ENCODE peak calls at places on chromosome 7, in five cellular contexts. S is right atrium auricular region, U is astrocyte of the spinal cord, X is aorta, K is endothelial cell of umbilical vein. W is an unnamed sample.

GRCh38 chr7:75647709-75648438 is 90.9 kb downstream of the HIP1 start:
- DNase-seq in S (no peak), U (no peak), X (no peak), K (no peak), W (no peak)

GRCh38 chr7:101169838-101170531 is 4.6 kb upstream of the VGF start:
- DNase-seq in S (peak), U (peak), X (peak), K (peak), W (peak)

GRCh38 chr7:37833107-37833817 is 15.1 kb upstream of the NME8 start:
- DNase-seq in S (no peak), U (peak), X (no peak), K (peak), W (peak)

GRCh38 chr7:15921576-15921975 is 235.1 kb upstream of the MEOX2 start:
- DNase-seq in S (no peak), U (peak), X (no peak), K (peak), W (no peak)

GRCh38 chr7:68770649-68771048 is 827.6 kb upstream of the AUTS2 start:
- DNase-seq in S (no peak), U (no peak), X (no peak), K (no peak), W (peak)

GRCh38 chr7:503046-503574 is 16.5 kb downstream of the PDGFA start:
- DNase-seq in S (no peak), U (no peak), X (no peak), K (no peak), W (no peak)

GRCh38 chr7:131071786-131072504 is 255.7 kb upstream of the MKLN1 start:
- DNase-seq in S (peak), U (peak), X (no peak), K (peak), W (no peak)

GRCh38 chr7:4957847-4958476 is 1.0 kb downstream of the MMD2 start:
- DNase-seq in S (no peak), U (no peak), X (peak), K (no peak), W (no peak)

GRCh38 chr7:38825721-38826440 is 83.1 kb downstream of the VPS41 start:
- DNase-seq in S (no peak), U (no peak), X (no peak), K (no peak), W (no peak)

GRCh38 chr7:72053273-72053672 is 358.9 kb downstream of the CALN1 start:
- DNase-seq in S (peak), U (no peak), X (no peak), K (no peak), W (no peak)

GRCh38 chr7:96004598-96004997 is 232.2 kb downstream of the DYNC1I1 start:
- DNase-seq in S (no peak), U (peak), X (no peak), K (no peak), W (peak)

GRCh38 chr7:1599571-1600395 is 30.0 kb upstream of the PSMG3 start:
- DNase-seq in S (no peak), U (no peak), X (no peak), K (no peak), W (no peak)

GRCh38 chr7:113087278-113087998 is 811 bp upstream of the GPR85 start:
- DNase-seq in S (no peak), U (peak), X (no peak), K (peak), W (peak)

GRCh38 chr7:71229201-71229600 is 97.3 kb downstream of the GALNT17 start:
- DNase-seq in S (no peak), U (no peak), X (no peak), K (no peak), W (no peak)

GRCh38 chr7:77348371-77348813 is 67.8 kb downstream of the GSAP start:
- DNase-seq in S (no peak), U (peak), X (no peak), K (peak), W (no peak)

GRCh38 chr7:132061931-132062330 is 505.5 kb upstream of the PODXL start:
- DNase-seq in S (no peak), U (no peak), X (no peak), K (no peak), W (no peak)

GRCh38 chr7:39413866-39414668 is 152.1 kb upstream of the YAE1 start:
- DNase-seq in S (peak), U (peak), X (peak), K (peak), W (peak)

GRCh38 chr7:103075337-103075918 is 488 bp downstream of the ARMC10 start:
- DNase-seq in S (peak), U (peak), X (peak), K (peak), W (peak)

GRCh38 chr7:83970081-83970480 is 224.5 kb downstream of the SEMA3A start:
- DNase-seq in S (no peak), U (no peak), X (no peak), K (peak), W (no peak)

W was measured in hepatocyte.